ENCODE peak calls at places on chromosomes 16 and 17, in seven cellular contexts. One of them, this sample, is unnamed. For H3K27me3, the result is how much of the 10 kb centered on the place peaks cover.

GRCh38 chr16:59698341-59698979 is 964.3 kb upstream of the GOT2 start:
- DNase-seq in cardiac muscle cell: peak
- DNase-seq in BE2C: no peak
- DNase-seq in fibroblast of lung: peak
- DNase-seq in HL-60: no peak
- DNase-seq in tibial nerve: no peak
- DNase-seq in astrocyte: peak
- DNase-seq in this sample: no peak

GRCh38 chr17:83099570-83100181 is 20.3 kb downstream of the METRNL start:
- DNase-seq in cardiac muscle cell: peak
- DNase-seq in BE2C: no peak
- DNase-seq in fibroblast of lung: peak
- DNase-seq in HL-60: no peak
- DNase-seq in tibial nerve: no peak
- DNase-seq in astrocyte: peak
- DNase-seq in this sample: no peak

GRCh38 chr17:40065041-40065770 is 2.4 kb downstream of the THRA start:
- DNase-seq in cardiac muscle cell: peak
- DNase-seq in BE2C: no peak
- DNase-seq in fibroblast of lung: peak
- DNase-seq in HL-60: no peak
- DNase-seq in tibial nerve: no peak
- DNase-seq in astrocyte: peak
- DNase-seq in this sample: no peak

GRCh38 chr16:23857256-23857891 is 21.6 kb downstream of the PRKCB start:
- DNase-seq in cardiac muscle cell: no peak
- DNase-seq in BE2C: no peak
- DNase-seq in fibroblast of lung: no peak
- DNase-seq in HL-60: no peak
- DNase-seq in tibial nerve: no peak
- DNase-seq in astrocyte: no peak
- DNase-seq in this sample: no peak

GRCh38 chr17:32491371-32492280 is 4.8 kb downstream of the CDK5R1 start:
- DNase-seq in cardiac muscle cell: no peak
- DNase-seq in BE2C: no peak
- DNase-seq in fibroblast of lung: no peak
- DNase-seq in HL-60: no peak
- DNase-seq in tibial nerve: no peak
- DNase-seq in astrocyte: no peak
- DNase-seq in this sample: no peak

GRCh38 chr17:1532836-1533602 is 16.6 kb upstream of the INPP5K start:
- DNase-seq in cardiac muscle cell: peak
- DNase-seq in BE2C: peak
- DNase-seq in fibroblast of lung: no peak
- DNase-seq in HL-60: peak
- DNase-seq in tibial nerve: no peak
- DNase-seq in astrocyte: no peak
- DNase-seq in this sample: peak

GRCh38 chr17:58382108-58382884 is 30.3 kb upstream of the SUPT4H1 start:
- DNase-seq in cardiac muscle cell: no peak
- DNase-seq in BE2C: no peak
- DNase-seq in fibroblast of lung: no peak
- DNase-seq in HL-60: no peak
- DNase-seq in tibial nerve: no peak
- DNase-seq in astrocyte: no peak
- DNase-seq in this sample: no peak

GRCh38 chr16:48434653-48435318 is 49.6 kb upstream of the SIAH1 start:
- DNase-seq in cardiac muscle cell: peak
- DNase-seq in BE2C: no peak
- DNase-seq in fibroblast of lung: peak
- DNase-seq in HL-60: peak
- DNase-seq in tibial nerve: no peak
- DNase-seq in astrocyte: no peak
- DNase-seq in this sample: peak

GRCh38 chr17:2689411-2690164 is 22.0 kb downstream of the CLUH start:
- DNase-seq in cardiac muscle cell: no peak
- DNase-seq in BE2C: no peak
- DNase-seq in fibroblast of lung: no peak
- DNase-seq in HL-60: no peak
- DNase-seq in tibial nerve: no peak
- DNase-seq in astrocyte: no peak
- DNase-seq in this sample: no peak

GRCh38 chr17:44898768-44899073 is 524 bp downstream of the EFTUD2 start:
- DNase-seq in cardiac muscle cell: peak
- DNase-seq in BE2C: no peak
- DNase-seq in fibroblast of lung: peak
- DNase-seq in HL-60: peak
- DNase-seq in tibial nerve: no peak
- DNase-seq in astrocyte: peak
- DNase-seq in this sample: peak

GRCh38 chr16:69598045-69598444 is 32.3 kb downstream of the NFAT5 start:
- DNase-seq in cardiac muscle cell: no peak
- DNase-seq in BE2C: no peak
- DNase-seq in fibroblast of lung: no peak
- DNase-seq in HL-60: no peak
- DNase-seq in tibial nerve: no peak
- DNase-seq in astrocyte: no peak
- DNase-seq in this sample: no peak

GRCh38 chr17:78529871-78530670 is 47.1 kb downstream of the DNAH17 start:
- DNase-seq in cardiac muscle cell: no peak
- DNase-seq in BE2C: peak
- DNase-seq in fibroblast of lung: no peak
- DNase-seq in HL-60: no peak
- DNase-seq in tibial nerve: no peak
- DNase-seq in astrocyte: no peak
- DNase-seq in this sample: no peak

GRCh38 chr17:45228985-45229517 is 7.4 kb downstream of the FMNL1 start:
- DNase-seq in cardiac muscle cell: peak
- DNase-seq in BE2C: no peak
- DNase-seq in fibroblast of lung: peak
- DNase-seq in HL-60: peak
- DNase-seq in tibial nerve: peak
- DNase-seq in astrocyte: peak
- DNase-seq in this sample: peak

GRCh38 chr17:8091033-8091687 is 3.6 kb upstream of the ALOX12B start:
- DNase-seq in cardiac muscle cell: peak
- DNase-seq in BE2C: no peak
- DNase-seq in fibroblast of lung: no peak
- DNase-seq in HL-60: no peak
- DNase-seq in tibial nerve: no peak
- DNase-seq in astrocyte: no peak
- DNase-seq in this sample: no peak

GRCh38 chr16:9138731-9139501 is 47.5 kb downstream of the HAPSTR1 start:
- DNase-seq in cardiac muscle cell: peak
- DNase-seq in BE2C: peak
- DNase-seq in fibroblast of lung: peak
- DNase-seq in HL-60: peak
- DNase-seq in tibial nerve: peak
- DNase-seq in astrocyte: no peak
- DNase-seq in this sample: peak

GRCh38 chr16:84918006-84918909 is 93.1 kb downstream of the ZDHHC7 start:
- DNase-seq in cardiac muscle cell: no peak
- DNase-seq in BE2C: no peak
- DNase-seq in fibroblast of lung: no peak
- DNase-seq in HL-60: no peak
- DNase-seq in tibial nerve: no peak
- DNase-seq in astrocyte: no peak
- DNase-seq in this sample: no peak

GRCh38 chr16:84916850-84917249 is 94.5 kb downstream of the ZDHHC7 start:
- DNase-seq in cardiac muscle cell: no peak
- DNase-seq in BE2C: no peak
- DNase-seq in fibroblast of lung: no peak
- DNase-seq in HL-60: no peak
- DNase-seq in tibial nerve: no peak
- DNase-seq in astrocyte: no peak
- DNase-seq in this sample: no peak

GRCh38 chr16:84919267-84919666 is 92.1 kb downstream of the ZDHHC7 start:
- DNase-seq in cardiac muscle cell: no peak
- DNase-seq in BE2C: no peak
- DNase-seq in fibroblast of lung: no peak
- DNase-seq in HL-60: no peak
- DNase-seq in tibial nerve: no peak
- DNase-seq in astrocyte: no peak
- DNase-seq in this sample: no peak

GRCh38 chr16:84916156-84916555 is 95.2 kb downstream of the ZDHHC7 start:
- DNase-seq in cardiac muscle cell: no peak
- DNase-seq in BE2C: no peak
- DNase-seq in fibroblast of lung: no peak
- DNase-seq in HL-60: no peak
- DNase-seq in tibial nerve: no peak
- DNase-seq in astrocyte: no peak
- DNase-seq in this sample: no peak

GRCh38 chr16:84917492-84917891 is 93.8 kb downstream of the ZDHHC7 start:
- DNase-seq in cardiac muscle cell: no peak
- DNase-seq in BE2C: no peak
- DNase-seq in fibroblast of lung: no peak
- DNase-seq in HL-60: no peak
- DNase-seq in tibial nerve: no peak
- DNase-seq in astrocyte: no peak
- DNase-seq in this sample: no peak
- H3K27me3 ChIP-seq in cardiac muscle cell: under half
- H3K27me3 ChIP-seq in BE2C: under half
- H3K27me3 ChIP-seq in fibroblast of lung: under half
- H3K27me3 ChIP-seq in HL-60: under half
- H3K27me3 ChIP-seq in tibial nerve: under half
- H3K27me3 ChIP-seq in astrocyte: under half
- H3K27me3 ChIP-seq in this sample: under half

DNA sequence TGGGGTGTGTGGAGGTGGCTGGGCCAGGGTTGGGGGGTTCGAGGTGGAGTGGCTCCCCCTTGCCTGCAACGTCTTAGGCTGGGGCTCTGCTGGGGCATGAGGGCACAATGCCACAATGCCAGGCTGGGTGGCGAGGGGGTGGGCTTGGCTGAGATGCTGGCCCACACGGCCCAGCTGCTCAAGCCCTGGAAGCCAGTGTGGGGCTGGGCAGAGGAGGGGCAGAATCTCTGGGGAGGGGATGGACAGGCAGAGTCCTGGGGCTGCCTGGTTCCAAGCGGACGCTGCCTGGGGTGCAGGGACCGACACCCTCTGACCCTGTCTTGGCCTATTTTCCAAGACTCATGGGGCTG is 37.5 kb upstream of the SSTR5 start:
- DNase-seq in cardiac muscle cell: no peak
- DNase-seq in BE2C: no peak
- DNase-seq in fibroblast of lung: no peak
- DNase-seq in HL-60: no peak
- DNase-seq in tibial nerve: no peak
- DNase-seq in astrocyte: no peak
- DNase-seq in this sample: no peak
- H3K27me3 ChIP-seq in cardiac muscle cell: under half
- H3K27me3 ChIP-seq in BE2C: under half
- H3K27me3 ChIP-seq in fibroblast of lung: under half
- H3K27me3 ChIP-seq in HL-60: under half
- H3K27me3 ChIP-seq in tibial nerve: under half
- H3K27me3 ChIP-seq in astrocyte: under half
- H3K27me3 ChIP-seq in this sample: under half

GRCh38 chr16:85525464-85526117 is 87.5 kb upstream of the GSE1 start:
- DNase-seq in cardiac muscle cell: no peak
- DNase-seq in BE2C: peak
- DNase-seq in fibroblast of lung: no peak
- DNase-seq in HL-60: no peak
- DNase-seq in tibial nerve: no peak
- DNase-seq in astrocyte: no peak
- DNase-seq in this sample: peak
- H3K27me3 ChIP-seq in cardiac muscle cell: under half
- H3K27me3 ChIP-seq in BE2C: under half
- H3K27me3 ChIP-seq in fibroblast of lung: under half
- H3K27me3 ChIP-seq in HL-60: under half
- H3K27me3 ChIP-seq in tibial nerve: under half
- H3K27me3 ChIP-seq in astrocyte: under half
- H3K27me3 ChIP-seq in this sample: under half

GRCh38 chr17:27456681-27457404 is 595 bp downstream of the KSR1 start:
- DNase-seq in cardiac muscle cell: no peak
- DNase-seq in BE2C: peak
- DNase-seq in fibroblast of lung: no peak
- DNase-seq in HL-60: peak
- DNase-seq in tibial nerve: no peak
- DNase-seq in astrocyte: no peak
- DNase-seq in this sample: no peak
- H3K27me3 ChIP-seq in cardiac muscle cell: under half
- H3K27me3 ChIP-seq in BE2C: under half
- H3K27me3 ChIP-seq in fibroblast of lung: under half
- H3K27me3 ChIP-seq in HL-60: under half
- H3K27me3 ChIP-seq in tibial nerve: under half
- H3K27me3 ChIP-seq in astrocyte: under half
- H3K27me3 ChIP-seq in this sample: under half

GRCh38 chr17:48568499-48569259 is 9.5 kb downstream of the HOXB4 start:
- DNase-seq in cardiac muscle cell: no peak
- DNase-seq in BE2C: no peak
- DNase-seq in fibroblast of lung: peak
- DNase-seq in HL-60: no peak
- DNase-seq in tibial nerve: no peak
- DNase-seq in astrocyte: no peak
- DNase-seq in this sample: no peak

GRCh38 chr17:48565024-48565558 is 13.1 kb downstream of the HOXB4 start:
- DNase-seq in cardiac muscle cell: no peak
- DNase-seq in BE2C: no peak
- DNase-seq in fibroblast of lung: peak
- DNase-seq in HL-60: no peak
- DNase-seq in tibial nerve: no peak
- DNase-seq in astrocyte: no peak
- DNase-seq in this sample: no peak

GRCh38 chr17:48567646-48568354 is 10.3 kb downstream of the HOXB4 start:
- DNase-seq in cardiac muscle cell: no peak
- DNase-seq in BE2C: no peak
- DNase-seq in fibroblast of lung: no peak
- DNase-seq in HL-60: no peak
- DNase-seq in tibial nerve: no peak
- DNase-seq in astrocyte: no peak
- DNase-seq in this sample: no peak

GRCh38 chr17:48567209-48567608 is 10.9 kb downstream of the HOXB4 start:
- DNase-seq in cardiac muscle cell: no peak
- DNase-seq in BE2C: no peak
- DNase-seq in fibroblast of lung: peak
- DNase-seq in HL-60: no peak
- DNase-seq in tibial nerve: no peak
- DNase-seq in astrocyte: no peak
- DNase-seq in this sample: no peak

DNA sequence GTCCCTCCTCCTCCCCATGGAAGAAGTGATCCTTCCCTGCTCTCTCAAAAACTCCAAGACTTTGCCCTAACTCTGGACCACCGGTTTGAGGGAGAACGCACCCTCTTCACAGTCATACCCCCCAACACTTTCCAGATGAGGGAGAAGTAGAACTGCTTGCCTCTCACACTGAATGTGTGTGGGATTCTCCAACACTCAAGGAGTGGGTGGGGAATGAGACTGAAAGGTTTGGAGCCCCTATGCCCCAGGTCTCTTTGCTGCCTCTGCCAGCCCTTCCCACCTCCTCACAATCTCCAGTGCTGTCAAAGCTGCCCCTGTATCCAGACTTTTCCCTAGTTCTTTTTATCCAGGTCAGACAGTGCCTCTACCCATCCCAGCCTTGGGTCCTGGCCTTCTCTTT is 11.4 kb downstream of the HOXB4 start:
- DNase-seq in cardiac muscle cell: no peak
- DNase-seq in BE2C: no peak
- DNase-seq in fibroblast of lung: no peak
- DNase-seq in HL-60: no peak
- DNase-seq in tibial nerve: no peak
- DNase-seq in astrocyte: no peak
- DNase-seq in this sample: no peak
- H3K27me3 ChIP-seq in cardiac muscle cell: half or more
- H3K27me3 ChIP-seq in BE2C: half or more
- H3K27me3 ChIP-seq in fibroblast of lung: under half
- H3K27me3 ChIP-seq in HL-60: half or more
- H3K27me3 ChIP-seq in tibial nerve: half or more
- H3K27me3 ChIP-seq in astrocyte: half or more
- H3K27me3 ChIP-seq in this sample: under half

This sample was measured in trophoblast cell.